ENCODE peak calls at places on chromosomes 3 and 15, in five cellular contexts. One of them, this sample, is unnamed.

GRCh38 chr3:11560746-11561145 is 83.0 kb downstream of the VGLL4 start:
- DNase-seq in HepG2: no peak
- DNase-seq in A549: no peak
- DNase-seq in endothelial cell of umbilical vein: no peak
- DNase-seq in GM12878: no peak
- DNase-seq in this sample: no peak

GRCh38 chr3:174333640-174334039 is 525.5 kb upstream of the NAALADL2 start:
- DNase-seq in GM12878: no peak
- DNase-seq in endothelial cell of umbilical vein: no peak
- DNase-seq in A549: no peak
- DNase-seq in HepG2: no peak
- DNase-seq in this sample: no peak

GRCh38 chr3:126959921-126960603 is 22.9 kb upstream of the PLXNA1 start:
- DNase-seq in GM12878: no peak
- DNase-seq in endothelial cell of umbilical vein: peak; percentile 62
- DNase-seq in A549: peak; percentile 49
- DNase-seq in HepG2: peak; percentile 64
- DNase-seq in this sample: no peak

GRCh38 chr15:28881600-28881999 is 4.2 kb upstream of the APBA2 start:
- DNase-seq in endothelial cell of umbilical vein: no peak
- DNase-seq in A549: no peak
- DNase-seq in GM12878: no peak
- DNase-seq in HepG2: no peak
- DNase-seq in this sample: no peak

GRCh38 chr15:78034495-78035191 is 42.9 kb downstream of the TBC1D2B start:
- DNase-seq in GM12878: peak; percentile 66
- DNase-seq in HepG2: no peak
- DNase-seq in A549: no peak
- DNase-seq in endothelial cell of umbilical vein: peak; percentile 42
- DNase-seq in this sample: peak; percentile 92

GRCh38 chr3:63975705-63976104 is 47.6 kb downstream of the PSMD6 start:
- DNase-seq in A549: no peak
- DNase-seq in GM12878: no peak
- DNase-seq in endothelial cell of umbilical vein: peak; percentile 23
- DNase-seq in HepG2: peak; percentile 25
- DNase-seq in this sample: peak; percentile 47

GRCh38 chr15:66131831-66132230 is 121.7 kb downstream of the MEGF11 start:
- DNase-seq in GM12878: no peak
- DNase-seq in A549: no peak
- DNase-seq in HepG2: no peak
- DNase-seq in endothelial cell of umbilical vein: no peak
- DNase-seq in this sample: no peak

GRCh38 chr3:121979246-121979645 is 42.8 kb downstream of the ILDR1 start:
- DNase-seq in GM12878: no peak
- DNase-seq in A549: no peak
- DNase-seq in endothelial cell of umbilical vein: no peak
- DNase-seq in HepG2: no peak
- DNase-seq in this sample: no peak

GRCh38 chr3:17686613-17687012 is 55.8 kb downstream of the TBC1D5 start:
- DNase-seq in GM12878: no peak
- DNase-seq in HepG2: peak; percentile 25
- DNase-seq in endothelial cell of umbilical vein: no peak
- DNase-seq in A549: peak; percentile 13
- DNase-seq in this sample: peak; percentile 53

GRCh38 chr15:60507596-60508424 is 28.9 kb upstream of the ICE2 start:
- DNase-seq in GM12878: peak; percentile 83
- DNase-seq in A549: peak; percentile 75
- DNase-seq in HepG2: peak; percentile 43
- DNase-seq in endothelial cell of umbilical vein: peak; percentile 80
- DNase-seq in this sample: peak; percentile 67

GRCh38 chr3:8201011-8201410 is 300.6 kb upstream of the LMCD1 start:
- DNase-seq in A549: no peak
- DNase-seq in endothelial cell of umbilical vein: no peak
- DNase-seq in GM12878: no peak
- DNase-seq in HepG2: no peak
- DNase-seq in this sample: no peak

GRCh38 chr3:71926242-71926560 is 141.3 kb upstream of the PROK2 start:
- DNase-seq in A549: peak; percentile 17
- DNase-seq in GM12878: no peak
- DNase-seq in endothelial cell of umbilical vein: no peak
- DNase-seq in HepG2: peak; percentile 39
- DNase-seq in this sample: no peak

GRCh38 chr3:189908646-189909045 is 212.1 kb downstream of the P3H2 start:
- DNase-seq in HepG2: no peak
- DNase-seq in endothelial cell of umbilical vein: peak; percentile 87
- DNase-seq in GM12878: no peak
- DNase-seq in A549: no peak
- DNase-seq in this sample: no peak

GRCh38 chr3:94716326-94717018 is 653.6 kb downstream of the NSUN3 start:
- DNase-seq in A549: no peak
- DNase-seq in GM12878: no peak
- DNase-seq in HepG2: peak; percentile 24
- DNase-seq in endothelial cell of umbilical vein: no peak
- DNase-seq in this sample: no peak

GRCh38 chr3:23002846-23003800 is 200.0 kb upstream of the UBE2E2 start:
- DNase-seq in endothelial cell of umbilical vein: peak; percentile 31
- DNase-seq in HepG2: no peak
- DNase-seq in A549: no peak
- DNase-seq in GM12878: no peak
- DNase-seq in this sample: no peak

GRCh38 chr3:100087203-100087602 is 27.1 kb downstream of the FILIP1L start:
- DNase-seq in A549: no peak
- DNase-seq in endothelial cell of umbilical vein: no peak
- DNase-seq in HepG2: no peak
- DNase-seq in GM12878: peak; percentile 68
- DNase-seq in this sample: peak; percentile 8

GRCh38 chr3:117788086-117788485 is 1078.5 kb downstream of the TUSC7 start:
- DNase-seq in HepG2: no peak
- DNase-seq in A549: no peak
- DNase-seq in endothelial cell of umbilical vein: no peak
- DNase-seq in GM12878: no peak
- DNase-seq in this sample: no peak

GRCh38 chr3:8279476-8279875 is 222.1 kb upstream of the LMCD1 start:
- DNase-seq in GM12878: no peak
- DNase-seq in A549: no peak
- DNase-seq in endothelial cell of umbilical vein: no peak
- DNase-seq in HepG2: no peak
- DNase-seq in this sample: no peak

GRCh38 chr3:84692261-84692660 is 266.5 kb upstream of the CADM2 start:
- DNase-seq in HepG2: no peak
- DNase-seq in A549: no peak
- DNase-seq in endothelial cell of umbilical vein: no peak
- DNase-seq in GM12878: no peak
- DNase-seq in this sample: no peak

GRCh38 chr3:45635475-45636256 is 41.1 kb downstream of the LIMD1 start:
- DNase-seq in endothelial cell of umbilical vein: no peak
- DNase-seq in GM12878: no peak
- DNase-seq in HepG2: peak; percentile 95
- DNase-seq in A549: peak; percentile 63
- DNase-seq in this sample: no peak

GRCh38 chr3:181103605-181104004 is 114.1 kb upstream of the DNAJC19 start:
- DNase-seq in HepG2: peak; percentile 13
- DNase-seq in A549: no peak
- DNase-seq in GM12878: no peak
- DNase-seq in endothelial cell of umbilical vein: no peak
- DNase-seq in this sample: peak; percentile 56

GRCh38 chr15:90035835-90036220 is 34.7 kb downstream of the ZNF710 start:
- DNase-seq in endothelial cell of umbilical vein: no peak
- DNase-seq in HepG2: no peak
- DNase-seq in A549: no peak
- DNase-seq in GM12878: no peak
- DNase-seq in this sample: peak; percentile 81

GRCh38 chr3:138974467-138974866 is 27.4 kb downstream of the FOXL2NB start:
- DNase-seq in A549: no peak
- DNase-seq in HepG2: no peak
- DNase-seq in endothelial cell of umbilical vein: peak; percentile 16
- DNase-seq in GM12878: no peak
- DNase-seq in this sample: peak; percentile 28

GRCh38 chr15:67701669-67702068 is 123.6 kb upstream of the SKOR1 start:
- DNase-seq in A549: no peak
- DNase-seq in HepG2: no peak
- DNase-seq in endothelial cell of umbilical vein: no peak
- DNase-seq in GM12878: no peak
- DNase-seq in this sample: no peak

GRCh38 chr3:7340795-7341194 is 479.9 kb downstream of the GRM7 start:
- DNase-seq in endothelial cell of umbilical vein: peak; percentile 73
- DNase-seq in HepG2: no peak
- DNase-seq in GM12878: no peak
- DNase-seq in A549: no peak
- DNase-seq in this sample: no peak

GRCh38 chr15:100869151-100869999 is 10.3 kb upstream of the ALDH1A3 start:
- DNase-seq in A549: no peak
- DNase-seq in HepG2: no peak
- DNase-seq in GM12878: no peak
- DNase-seq in endothelial cell of umbilical vein: no peak
- DNase-seq in this sample: peak; percentile 64

GRCh38 chr3:28824316-28824715 is 456.6 kb upstream of the RBMS3 start:
- DNase-seq in HepG2: no peak
- DNase-seq in endothelial cell of umbilical vein: no peak
- DNase-seq in GM12878: no peak
- DNase-seq in A549: no peak
- DNase-seq in this sample: no peak

GRCh38 chr3:184332370-184333090 is 4.9 kb upstream of the FAM131A start:
- DNase-seq in endothelial cell of umbilical vein: peak; percentile 96
- DNase-seq in A549: no peak
- DNase-seq in HepG2: no peak
- DNase-seq in GM12878: no peak
- DNase-seq in this sample: no peak

GRCh38 chr3:46127503-46127902 is 80.6 kb downstream of the CCR1 start:
- DNase-seq in endothelial cell of umbilical vein: peak; percentile 25
- DNase-seq in GM12878: no peak
- DNase-seq in HepG2: peak; percentile 3
- DNase-seq in A549: no peak
- DNase-seq in this sample: peak; percentile 63

GRCh38 chr3:42177068-42177800 is 86.1 kb downstream of the TRAK1 start:
- DNase-seq in HepG2: no peak
- DNase-seq in A549: no peak
- DNase-seq in endothelial cell of umbilical vein: no peak
- DNase-seq in GM12878: no peak
- DNase-seq in this sample: no peak

GRCh38 chr3:62122819-62123218 is 250.5 kb downstream of the FEZF2 start:
- DNase-seq in A549: no peak
- DNase-seq in HepG2: no peak
- DNase-seq in endothelial cell of umbilical vein: no peak
- DNase-seq in GM12878: no peak
- DNase-seq in this sample: no peak

GRCh38 chr15:73956276-73957086 is 30.2 kb downstream of the LOXL1 start:
- DNase-seq in GM12878: no peak
- DNase-seq in HepG2: no peak
- DNase-seq in A549: no peak
- DNase-seq in endothelial cell of umbilical vein: peak; percentile 77
- DNase-seq in this sample: peak; percentile 74

GRCh38 chr3:15428539-15428938 is 1.1 kb downstream of the EAF1 start:
- DNase-seq in GM12878: no peak
- DNase-seq in HepG2: no peak
- DNase-seq in endothelial cell of umbilical vein: peak; percentile 21
- DNase-seq in A549: no peak
- DNase-seq in this sample: peak; percentile 37

GRCh38 chr3:186277268-186277909 is 84.6 kb downstream of the DGKG start:
- DNase-seq in A549: no peak
- DNase-seq in GM12878: no peak
- DNase-seq in HepG2: peak; percentile 20
- DNase-seq in endothelial cell of umbilical vein: peak; percentile 49
- DNase-seq in this sample: no peak

GRCh38 chr3:134340362-134340997 is 33.8 kb downstream of the AMOTL2 start:
- DNase-seq in endothelial cell of umbilical vein: no peak
- DNase-seq in A549: no peak
- DNase-seq in GM12878: no peak
- DNase-seq in HepG2: no peak
- DNase-seq in this sample: no peak

GRCh38 chr3:142896201-142896755 is 7.4 kb upstream of the PCOLCE2 start:
- DNase-seq in endothelial cell of umbilical vein: no peak
- DNase-seq in HepG2: no peak
- DNase-seq in A549: peak; percentile 40
- DNase-seq in GM12878: no peak
- DNase-seq in this sample: peak; percentile 27
- TF ChIP-seq MYC in endothelial cell of umbilical vein: no peak
- TF ChIP-seq MYC in HepG2: no peak
- TF ChIP-seq MYC in A549: no peak
- TF ChIP-seq MYC in GM12878: no peak
- TF ChIP-seq MYC in this sample: no peak

DNA sequence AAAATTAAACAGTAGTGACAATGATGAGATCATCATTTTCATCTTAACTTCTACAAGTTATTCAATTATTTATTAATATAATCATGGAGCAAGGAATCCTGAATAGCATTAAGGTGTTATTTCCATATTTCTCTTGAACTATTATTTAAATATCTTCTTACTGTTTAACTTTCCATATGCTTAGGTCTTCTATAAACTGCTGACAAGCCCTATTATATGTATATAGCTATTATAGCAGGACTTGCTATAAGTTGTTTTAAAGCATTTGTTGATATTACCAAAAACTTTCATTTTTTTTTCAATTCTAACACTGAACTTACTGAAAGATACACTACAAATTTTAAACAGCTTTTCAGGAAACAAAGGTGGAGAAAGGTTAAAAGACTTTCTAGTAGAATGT is 76.7 kb downstream of the PLD1 start:
- DNase-seq in A549: no peak
- DNase-seq in GM12878: no peak
- DNase-seq in endothelial cell of umbilical vein: no peak
- DNase-seq in HepG2: no peak
- DNase-seq in this sample: no peak
- TF ChIP-seq MYC in A549: no peak
- TF ChIP-seq MYC in GM12878: no peak
- TF ChIP-seq MYC in endothelial cell of umbilical vein: no peak
- TF ChIP-seq MYC in HepG2: no peak
- TF ChIP-seq MYC in this sample: no peak

DNA sequence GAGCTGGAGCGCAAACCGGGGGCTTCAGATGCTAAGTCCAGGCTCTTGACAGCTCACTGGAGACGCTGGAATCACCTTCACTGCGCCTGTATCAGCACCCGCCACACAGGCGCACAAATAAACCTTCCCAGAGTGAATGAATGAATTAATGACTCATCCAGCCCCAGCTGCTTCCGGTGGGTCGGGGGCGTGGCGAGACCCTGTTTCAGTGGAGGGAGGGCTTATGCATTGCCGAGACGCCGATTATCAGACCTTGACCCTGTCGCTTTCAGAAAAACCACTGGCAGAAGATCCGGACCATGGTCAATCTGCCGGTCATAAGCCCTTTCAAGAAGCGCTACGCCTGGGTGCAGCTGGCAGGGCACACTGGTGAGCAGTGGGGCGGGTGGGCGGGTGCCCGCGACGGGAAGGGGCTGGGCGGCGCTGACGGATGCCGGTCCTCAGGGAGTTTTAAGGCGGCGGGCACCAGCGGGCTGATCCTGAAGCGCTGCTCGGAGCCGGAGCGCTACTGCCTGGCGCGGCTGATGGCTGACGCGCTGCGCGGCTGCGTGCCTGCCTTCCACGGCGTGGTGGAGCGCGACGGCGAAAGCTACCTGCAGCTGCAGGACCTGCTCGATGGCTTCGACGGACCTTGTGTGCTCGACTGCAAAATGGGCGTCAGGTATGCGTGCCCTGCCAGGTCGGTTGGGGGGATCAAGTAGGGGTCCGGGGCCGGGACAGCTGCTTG is 7.7 kb downstream of the ITPKA start:
- DNase-seq in A549: no peak
- DNase-seq in endothelial cell of umbilical vein: peak; percentile 46
- DNase-seq in GM12878: no peak
- DNase-seq in HepG2: no peak
- DNase-seq in this sample: peak; percentile 71
- TF ChIP-seq MYC in A549: no peak
- TF ChIP-seq MYC in endothelial cell of umbilical vein: no peak
- TF ChIP-seq MYC in GM12878: no peak
- TF ChIP-seq MYC in HepG2: no peak
- TF ChIP-seq MYC in this sample: no peak

GRCh38 chr15:49843725-49844124 is 222.9 kb downstream of the DTWD1 start:
- DNase-seq in A549: no peak
- DNase-seq in GM12878: no peak
- DNase-seq in endothelial cell of umbilical vein: no peak
- DNase-seq in HepG2: no peak
- DNase-seq in this sample: no peak
- TF ChIP-seq MYC in A549: no peak
- TF ChIP-seq MYC in GM12878: no peak
- TF ChIP-seq MYC in endothelial cell of umbilical vein: no peak
- TF ChIP-seq MYC in HepG2: no peak
- TF ChIP-seq MYC in this sample: no peak

This sample was measured in NB4.